ENCODE peak calls at places on chromosomes 4 and X, in seven cellular contexts. A is HFFc6, Z is adrenal gland, U is upper lobe of left lung, K is right atrium auricular region, V is BE2C, M is WTC11. G is an unnamed sample.
A peak's percentile ranks its signal among the peaks of the same experiment; 100 is the strongest.

GRCh38 chrX:129577473-129577872 is 37.4 kb downstream of the OCRL start:
- DNase-seq in A (peak; percentile 81), Z (no peak), U (no peak), K (no peak), V (peak; percentile 15), M (no peak), G (no peak)

GRCh38 chr4:113563691-113564378 is 197.7 kb downstream of the CAMK2D start:
- DNase-seq in A (no peak), Z (no peak), U (no peak), K (no peak), V (no peak), M (no peak), G (no peak)

GRCh38 chrX:17669458-17669857 is 67.8 kb upstream of the SCML1 start:
- DNase-seq in A (no peak), Z (no peak), U (no peak), K (no peak), V (no peak), M (no peak), G (no peak)

GRCh38 chr4:41683321-41683720 is 65.2 kb downstream of the PHOX2B start:
- DNase-seq in A (peak; percentile 15), Z (no peak), U (no peak), K (no peak), V (no peak), M (no peak), G (no peak)

GRCh38 chr4:92303621-92304027 is at the start of gene GRID2:
- DNase-seq in A (no peak), Z (peak; percentile 67), U (no peak), K (no peak), V (peak; percentile 8), M (peak; percentile 83), G (no peak)

GRCh38 chr4:154564311-154564710 is 1.5 kb downstream of the FGB start:
- DNase-seq in A (no peak), Z (no peak), U (no peak), K (no peak), V (no peak), M (no peak), G (no peak)

GRCh38 chrX:36609653-36610585 is 398.2 kb upstream of the FAM47C start:
- DNase-seq in A (no peak), Z (no peak), U (no peak), K (no peak), V (no peak), M (no peak), G (no peak)

GRCh38 chrX:40061005-40061404 is 36.8 kb downstream of the BCOR start:
- DNase-seq in A (no peak), Z (no peak), U (no peak), K (no peak), V (no peak), M (no peak), G (no peak)

GRCh38 chr4:152454398-152455011 is 81.4 kb downstream of the FBXW7 start:
- DNase-seq in A (peak; percentile 32), Z (no peak), U (no peak), K (no peak), V (no peak), M (no peak), G (no peak)

GRCh38 chrX:84339507-84340364 is 151.7 kb upstream of the RPS6KA6 start:
- DNase-seq in A (peak; percentile 26), Z (no peak), U (no peak), K (no peak), V (peak; percentile 6), M (no peak), G (no peak)

GRCh38 chrX:119997570-119997969 is 54.0 kb upstream of the NKAP start:
- DNase-seq in A (no peak), Z (no peak), U (no peak), K (no peak), V (no peak), M (no peak), G (no peak)

GRCh38 chr4:120043828-120044227 is 22.8 kb downstream of the MAD2L1 start:
- DNase-seq in A (no peak), Z (no peak), U (no peak), K (no peak), V (no peak), M (no peak), G (no peak)

GRCh38 chr4:177214935-177215334 is 94.7 kb upstream of the NEIL3 start:
- DNase-seq in A (peak; percentile 26), Z (no peak), U (no peak), K (no peak), V (no peak), M (no peak), G (no peak)

GRCh38 chrX:106716004-106716403 is 10.5 kb upstream of the RNF128 start:
- DNase-seq in A (no peak), Z (no peak), U (no peak), K (no peak), V (no peak), M (no peak), G (no peak)

GRCh38 chrX:67604979-67605703 is 61.3 kb downstream of the AR start:
- DNase-seq in A (peak; percentile 93), Z (no peak), U (no peak), K (no peak), V (no peak), M (no peak), G (no peak)

GRCh38 chr4:2066011-2066551 is 7.0 kb downstream of the NAT8L start:
- DNase-seq in A (no peak), Z (no peak), U (no peak), K (no peak), V (no peak), M (peak; percentile 8), G (no peak)
- TF ChIP-seq CTCF in A (no peak), Z (no peak), U (no peak), K (no peak), V (no peak), M (no peak), G (no peak)

DNA sequence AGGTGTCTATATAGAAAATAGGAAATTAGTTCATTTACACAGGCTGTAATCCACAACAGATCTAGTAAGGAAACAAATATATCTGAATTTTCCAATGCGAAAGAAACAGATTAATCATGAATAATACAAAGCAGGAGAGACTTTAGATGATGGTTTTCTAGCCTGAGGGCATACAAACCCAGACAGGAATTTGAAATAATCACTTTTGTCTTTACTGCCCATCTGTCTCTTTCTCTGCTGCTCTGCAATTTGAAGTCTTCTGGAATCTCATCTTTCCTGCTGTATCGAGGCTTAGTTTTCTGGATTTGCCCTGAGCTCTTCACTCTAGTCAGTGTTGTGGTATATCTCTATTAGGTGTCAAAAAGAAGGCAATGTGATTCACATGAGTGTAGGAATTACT is 711.8 kb upstream of the FAM241A start:
- DNase-seq in A (no peak), Z (no peak), U (no peak), K (no peak), V (no peak), M (no peak), G (no peak)
- TF ChIP-seq CTCF in A (no peak), Z (no peak), U (no peak), K (no peak), V (no peak), M (no peak), G (no peak)

GRCh38 chr4:39406763-39407583 is at the start of gene KLB:
- DNase-seq in A (no peak), Z (no peak), U (no peak), K (no peak), V (no peak), M (no peak), G (no peak)

GRCh38 chr4:39415678-39416283 is 9.1 kb downstream of the KLB start:
- DNase-seq in A (no peak), Z (no peak), U (no peak), K (no peak), V (no peak), M (no peak), G (no peak)

GRCh38 chr4:39407584-39407885 is 805 bp downstream of the KLB start:
- DNase-seq in A (no peak), Z (no peak), U (no peak), K (no peak), V (no peak), M (no peak), G (no peak)

GRCh38 chr4:39410415-39410814 is 3.7 kb downstream of the KLB start:
- DNase-seq in A (no peak), Z (no peak), U (no peak), K (no peak), V (no peak), M (no peak), G (no peak)
- TF ChIP-seq CTCF in A (peak; percentile 60), Z (peak; percentile 42), U (no peak), K (no peak), V (peak; percentile 23), M (no peak), G (peak; percentile 23)

GRCh38 chr4:161952382-161952781 is 211.4 kb downstream of the FSTL5 start:
- DNase-seq in A (no peak), Z (no peak), U (no peak), K (no peak), V (no peak), M (no peak), G (no peak)
- TF ChIP-seq CTCF in A (no peak), Z (no peak), U (no peak), K (no peak), V (no peak), M (no peak), G (peak; percentile 31)

DNA sequence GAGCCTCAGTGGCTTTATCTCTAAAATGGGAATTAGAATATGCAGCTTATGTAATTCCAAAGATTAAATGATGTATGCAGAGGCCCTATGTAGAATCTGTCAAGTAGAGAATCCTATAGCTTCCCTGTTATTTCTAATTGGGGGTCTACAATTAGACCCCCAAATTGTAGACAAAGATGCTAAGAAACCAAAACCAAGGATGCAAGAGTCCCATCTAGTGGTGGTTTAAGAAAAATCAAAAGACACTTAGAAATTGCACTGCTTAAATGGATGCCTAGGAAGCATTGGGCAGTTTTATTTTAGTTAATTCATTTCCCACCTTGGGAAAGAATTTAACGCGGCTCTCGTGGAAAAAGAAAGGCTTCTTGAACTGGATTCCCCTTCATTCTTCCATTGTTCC is 115.2 kb downstream of the GABRA2 start:
- DNase-seq in A (no peak), Z (no peak), U (no peak), K (no peak), V (no peak), M (no peak), G (no peak)
- TF ChIP-seq CTCF in A (peak; percentile 35), Z (no peak), U (no peak), K (no peak), V (peak; percentile 49), M (no peak), G (peak; percentile 36)

GRCh38 chrX:71615954-71616353 is 2.4 kb downstream of the CXCR3 start:
- DNase-seq in A (no peak), Z (no peak), U (no peak), K (no peak), V (no peak), M (no peak), G (no peak)
- TF ChIP-seq CTCF in A (no peak), Z (no peak), U (no peak), K (no peak), V (no peak), M (no peak), G (no peak)

GRCh38 chr4:102623622-102624021 is 122.5 kb downstream of the NFKB1 start:
- DNase-seq in A (peak; percentile 8), Z (no peak), U (no peak), K (no peak), V (peak; percentile 60), M (peak; percentile 20), G (no peak)
- TF ChIP-seq CTCF in A (peak; percentile 58), Z (no peak), U (no peak), K (no peak), V (peak; percentile 66), M (no peak), G (peak; percentile 46)